ENCODE peak calls at places on chromosomes 16 and 17, in four cellular contexts. Y is breast epithelium, B is amniotic stem cell, P is HCT116. W is an unnamed sample.

GRCh38 chr17:40452921-40453378 is 9.7 kb downstream of the IGFBP4 start:
- DNase-seq in P (no peak), B (no peak), Y (no peak), W (no peak)

GRCh38 chr16:87425941-87426340 is 33.8 kb downstream of the MAP1LC3B start:
- DNase-seq in Y (no peak), P (no peak), B (no peak), W (no peak)

GRCh38 chr16:11916524-11917285 is 949 bp upstream of the GSPT1 start:
- DNase-seq in B (no peak), Y (peak), P (no peak), W (no peak)

GRCh38 chr17:57938061-57938502 is 17.1 kb downstream of the CUEDC1 start:
- DNase-seq in P (no peak), B (no peak), Y (no peak), W (no peak)

GRCh38 chr17:40813804-40814203 is 8.6 kb downstream of the KRT10 start:
- DNase-seq in Y (no peak), B (peak), P (no peak), W (no peak)

GRCh38 chr17:77734371-77735050 is 224.0 kb upstream of the TNRC6C start:
- DNase-seq in P (no peak), B (no peak), Y (peak), W (peak)

GRCh38 chr16:15650698-15651161 is 685 bp downstream of the NDE1 start:
- DNase-seq in Y (no peak), P (no peak), B (no peak), W (no peak)

GRCh38 chr17:76272541-76273434 is 7.6 kb downstream of the UBALD2 start:
- DNase-seq in P (no peak), B (no peak), Y (no peak), W (no peak)

GRCh38 chr17:83037084-83037950 is 42.1 kb upstream of the METRNL start:
- DNase-seq in Y (no peak), P (no peak), B (no peak), W (no peak)

GRCh38 chr17:65495255-65496060 is 66.0 kb downstream of the AXIN2 start:
- DNase-seq in P (peak), B (no peak), Y (no peak), W (no peak)

GRCh38 chr17:42744283-42744805 is 496 bp downstream of the EZH1 start:
- DNase-seq in Y (peak), B (peak), P (peak), W (peak)

GRCh38 chr16:65214196-65214595 is 92.3 kb upstream of the CDH11 start:
- DNase-seq in Y (no peak), B (no peak), P (no peak), W (no peak)

GRCh38 chr16:11283820-11284248 is 2.7 kb upstream of the PRM1 start:
- DNase-seq in P (no peak), B (no peak), Y (no peak), W (no peak)

GRCh38 chr17:3475812-3476686 is at the start of gene ASPA:
- DNase-seq in Y (no peak), B (no peak), P (no peak), W (no peak)

GRCh38 chr16:1309888-1310831 is 724 bp downstream of the UBE2I start:
- DNase-seq in P (no peak), Y (no peak), B (no peak), W (no peak)

GRCh38 chr16:3665508-3665907 is 11.0 kb downstream of the DNASE1 start:
- DNase-seq in Y (no peak), B (no peak), P (no peak), W (no peak)

GRCh38 chr17:79922798-79923197 is 83.6 kb upstream of the CBX4 start:
- DNase-seq in P (no peak), Y (no peak), B (no peak), W (no peak)

GRCh38 chr17:28282596-28282995 is 36.4 kb upstream of the TMEM97 start:
- DNase-seq in Y (no peak), B (no peak), P (peak), W (no peak)

GRCh38 chr17:68763551-68763950 is 162.4 kb upstream of the FAM20A start:
- DNase-seq in B (no peak), Y (no peak), P (no peak), W (no peak)

GRCh38 chr16:28501258-28502232 is 5.1 kb downstream of the IL27 start:
- DNase-seq in P (no peak), Y (no peak), B (no peak), W (no peak)

GRCh38 chr17:2814499-2815341 is 18.5 kb downstream of the RAP1GAP2 start:
- DNase-seq in Y (no peak), B (no peak), P (no peak), W (no peak)

GRCh38 chr16:89695875-89696597 is 5.5 kb downstream of the SPATA2L start:
- DNase-seq in B (no peak), P (no peak), Y (no peak), W (no peak)

GRCh38 chr16:13439766-13440165 is 480.2 kb upstream of the ERCC4 start:
- DNase-seq in Y (no peak), P (no peak), B (no peak), W (no peak)

GRCh38 chr17:7897090-7897489 is 8.5 kb downstream of the CHD3 start:
- DNase-seq in P (no peak), Y (no peak), B (no peak), W (no peak)

GRCh38 chr17:57002904-57003303 is 25.0 kb downstream of the SCPEP1 start:
- DNase-seq in P (no peak), Y (no peak), B (no peak), W (no peak)

GRCh38 chr17:66717680-66718079 is 117.2 kb upstream of the CACNG5 start:
- DNase-seq in Y (no peak), B (no peak), P (no peak), W (no peak)

GRCh38 chr16:23122107-23122506 is 27.1 kb downstream of the USP31 start:
- DNase-seq in P (no peak), Y (no peak), B (no peak), W (no peak)

GRCh38 chr16:66696669-66697630 is at the start of gene CMTM4:
- DNase-seq in B (peak), P (peak), Y (peak), W (peak)

GRCh38 chr16:15827709-15828343 is 29.0 kb downstream of the MYH11 start:
- DNase-seq in P (no peak), Y (no peak), B (no peak), W (no peak)

GRCh38 chr16:86219655-86220445 is 290.5 kb upstream of the FOXF1 start:
- DNase-seq in P (no peak), B (no peak), Y (peak), W (no peak)

GRCh38 chr16:58620396-58620795 is 9.2 kb downstream of the CNOT1 start:
- DNase-seq in B (no peak), Y (no peak), P (no peak), W (no peak)